ENCODE peak calls at places on chromosomes 16 and 17, in seven cellular contexts. R is GM12878, I is K562, O is SK-N-SH, A is HCT116, X is H1, U is HepG2. Y is an unnamed sample.

GRCh38 chr17:54891176-54891821 is 9.4 kb upstream of the TOM1L1 start:
- DNase-seq in A (peak), R (no peak), X (no peak), O (peak), U (peak), I (peak), Y (peak)

GRCh38 chr17:83204230-83204725 is 124.9 kb downstream of the METRNL start:
- DNase-seq in A (no peak), I (no peak), O (no peak), X (no peak), R (no peak), U (no peak), Y (no peak)

GRCh38 chr16:49688298-49688697 is 167.6 kb downstream of the ZNF423 start:
- DNase-seq in R (no peak), I (no peak), O (no peak), A (no peak), X (no peak), U (no peak), Y (no peak)

GRCh38 chr17:57432507-57433277 is 176.4 kb downstream of the MSI2 start:
- DNase-seq in X (no peak), I (no peak), A (no peak), O (no peak), R (no peak), U (no peak), Y (peak)

GRCh38 chr17:45372325-45372869 is 55.6 kb upstream of the MAP3K14 start:
- DNase-seq in A (no peak), I (no peak), R (no peak), X (no peak), O (no peak), U (no peak), Y (no peak)

GRCh38 chr17:36743130-36743529 is 141.7 kb downstream of the MRM1 start:
- DNase-seq in U (no peak), O (no peak), A (no peak), R (no peak), X (no peak), I (no peak), Y (peak)

GRCh38 chr17:72998343-72998742 is 94.1 kb downstream of the SLC39A11 start:
- DNase-seq in R (no peak), U (no peak), I (no peak), A (no peak), O (no peak), X (no peak), Y (no peak)

GRCh38 chr16:87955302-87956168 is 4.3 kb downstream of the BANP start:
- DNase-seq in R (no peak), A (no peak), O (no peak), I (no peak), U (no peak), X (no peak), Y (no peak)

GRCh38 chr16:84485255-84486010 is 19.0 kb downstream of the MEAK7 start:
- DNase-seq in X (no peak), O (no peak), R (no peak), I (no peak), A (no peak), U (no peak), Y (no peak)

GRCh38 chr17:73644145-73645049 is at the start of gene SDK2:
- DNase-seq in X (no peak), R (no peak), U (no peak), I (no peak), A (no peak), O (peak), Y (peak)

GRCh38 chr17:67442787-67443624 is 65.9 kb downstream of the PITPNC1 start:
- DNase-seq in I (no peak), R (no peak), O (no peak), U (no peak), A (no peak), X (no peak), Y (no peak)

GRCh38 chr17:17712268-17712924 is 31.1 kb downstream of the RAI1 start:
- DNase-seq in A (no peak), U (no peak), X (no peak), I (no peak), R (peak), O (no peak), Y (no peak)

GRCh38 chr17:83079340-83079747 is at the start of gene METRNL:
- DNase-seq in U (no peak), A (no peak), O (peak), I (peak), R (no peak), X (no peak), Y (peak)

GRCh38 chr17:51957746-51958145 is 200.8 kb downstream of the CA10 start:
- DNase-seq in O (no peak), A (no peak), U (no peak), R (no peak), I (no peak), X (no peak), Y (no peak)

GRCh38 chr17:37520174-37520573 is 30.5 kb downstream of the DUSP14 start:
- DNase-seq in I (no peak), R (no peak), O (no peak), X (no peak), A (no peak), U (no peak), Y (no peak)

GRCh38 chr17:50868594-50868993 is 2.4 kb upstream of the TOB1 start:
- DNase-seq in X (no peak), A (no peak), I (no peak), O (no peak), R (no peak), U (no peak), Y (no peak)

GRCh38 chr17:43823350-43824084 is 9.4 kb downstream of the MPP3 start:
- DNase-seq in U (no peak), R (no peak), O (no peak), X (no peak), I (no peak), A (no peak), Y (no peak)

GRCh38 chr17:56175299-56175935 is 22.1 kb downstream of the ANKFN1 start:
- DNase-seq in A (no peak), R (no peak), X (no peak), U (no peak), I (no peak), O (no peak), Y (peak)

GRCh38 chr17:82217120-82217529 is 4.5 kb upstream of the CCDC57 start:
- DNase-seq in R (no peak), U (no peak), O (no peak), X (no peak), A (no peak), I (no peak), Y (no peak)

GRCh38 chr17:78019367-78019975 is 61.0 kb downstream of the TNRC6C start:
- DNase-seq in O (peak), A (peak), X (no peak), R (peak), I (peak), U (peak), Y (no peak)

GRCh38 chr16:67504190-67505021 is 21.1 kb upstream of the AGRP start:
- DNase-seq in X (no peak), A (no peak), U (peak), I (peak), R (no peak), O (no peak), Y (no peak)

GRCh38 chr16:83272201-83272600 is 535.6 kb upstream of the HSBP1 start:
- DNase-seq in A (no peak), X (no peak), O (no peak), I (no peak), U (no peak), R (no peak), Y (no peak)

GRCh38 chr17:7228920-7229319 is 5.4 kb downstream of the DVL2 start:
- DNase-seq in O (no peak), R (no peak), A (no peak), I (no peak), U (no peak), X (no peak), Y (no peak)

GRCh38 chr17:2624292-2624731 is 30.9 kb downstream of the PAFAH1B1 start:
- DNase-seq in O (no peak), U (no peak), R (peak), A (no peak), I (no peak), X (no peak), Y (no peak)
- TF ChIP-seq JUND in O (no peak), U (no peak), R (no peak), A (no peak), I (no peak), X (no peak), Y (no peak)

GRCh38 chr16:15046692-15047376 is 9.0 kb downstream of the NTAN1 start:
- DNase-seq in X (no peak), O (no peak), U (no peak), I (peak), A (no peak), R (no peak), Y (no peak)
- TF ChIP-seq JUND in X (no peak), O (no peak), U (no peak), I (no peak), A (no peak), R (no peak), Y (no peak)

DNA sequence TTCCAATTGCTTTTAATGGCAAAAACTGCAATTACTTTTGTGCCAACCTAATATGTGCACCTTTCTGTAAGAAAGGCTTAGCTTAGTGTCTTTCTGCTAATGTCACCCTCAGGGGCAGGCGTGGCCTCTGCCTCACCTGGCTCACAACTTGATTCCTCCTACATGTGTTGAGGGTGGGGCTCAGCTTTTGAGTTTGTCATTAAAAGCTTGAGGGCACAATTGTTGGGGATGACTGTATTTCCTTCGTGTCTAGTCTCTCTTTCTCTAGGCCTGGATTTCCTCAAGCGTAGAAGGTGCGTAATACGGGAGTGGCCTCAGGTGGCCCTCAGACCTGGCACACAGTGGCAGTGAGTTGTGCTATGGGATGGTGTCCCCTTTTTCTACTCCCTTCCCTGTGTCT is 94.4 kb downstream of the CLEC16A start:
- DNase-seq in I (no peak), X (no peak), O (no peak), U (no peak), A (no peak), R (no peak), Y (no peak)
- TF ChIP-seq JUND in I (no peak), X (no peak), O (no peak), U (no peak), A (peak), R (no peak), Y (no peak)

GRCh38 chr17:1078831-1079561 is 82.1 kb downstream of the TIMM22 start:
- DNase-seq in U (no peak), X (no peak), O (peak), A (no peak), I (no peak), R (no peak), Y (no peak)
- TF ChIP-seq JUND in U (no peak), X (no peak), O (no peak), A (no peak), I (no peak), R (no peak), Y (no peak)

GRCh38 chr16:5678371-5678770 is 580.8 kb upstream of the EEF2KMT start:
- DNase-seq in I (peak), X (peak), U (no peak), O (no peak), A (no peak), R (no peak), Y (peak)
- TF ChIP-seq JUND in I (no peak), X (no peak), U (no peak), O (no peak), A (no peak), R (no peak), Y (no peak)

GRCh38 chr16:89412811-89413210 is 77.5 kb downstream of the ANKRD11 start:
- DNase-seq in R (no peak), U (peak), O (peak), I (peak), A (no peak), X (no peak), Y (no peak)

GRCh38 chr16:89411335-89411850 is 79.0 kb downstream of the ANKRD11 start:
- DNase-seq in A (no peak), O (no peak), I (no peak), R (no peak), U (no peak), X (no peak), Y (no peak)

GRCh38 chr16:89409161-89409711 is 81.1 kb downstream of the ANKRD11 start:
- DNase-seq in U (no peak), R (no peak), I (no peak), O (no peak), X (no peak), A (no peak), Y (no peak)

GRCh38 chr16:89410322-89410721 is 80.0 kb downstream of the ANKRD11 start:
- DNase-seq in I (no peak), O (no peak), A (no peak), U (no peak), X (no peak), R (no peak), Y (no peak)

DNA sequence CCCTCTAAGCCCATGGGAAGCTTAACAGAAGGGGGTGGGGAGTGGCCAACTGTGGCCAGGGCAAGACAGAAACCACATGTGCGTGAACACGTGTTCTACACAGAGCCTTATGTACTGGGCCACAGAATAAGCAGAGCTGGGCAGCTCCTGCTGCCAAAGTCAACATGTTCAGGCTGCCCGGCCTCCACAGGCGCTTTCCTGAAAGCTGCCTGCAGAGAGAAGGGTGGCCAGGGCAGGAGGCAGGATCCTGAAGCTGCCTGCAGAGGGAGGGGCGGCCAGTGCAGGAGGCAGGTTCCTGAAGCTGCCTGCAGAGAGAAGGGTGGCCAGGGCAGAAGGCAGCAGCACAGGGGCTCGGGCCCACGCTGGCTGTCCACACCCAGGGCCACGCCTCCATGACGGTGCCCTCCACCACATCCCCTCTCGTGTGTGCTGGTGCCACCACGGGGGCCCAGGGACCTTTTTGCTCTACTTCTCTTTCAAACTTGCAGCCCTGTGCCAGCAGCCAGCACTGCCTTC is 79.5 kb downstream of the ANKRD11 start:
- DNase-seq in R (no peak), A (no peak), I (no peak), O (peak), X (no peak), U (peak), Y (peak)
- TF ChIP-seq JUND in R (no peak), A (no peak), I (no peak), O (no peak), X (no peak), U (no peak), Y (no peak)